ENCODE peak calls at places on chromosomes 5 and 9, in eight cellular contexts. P is naive thymus-derived CD8-positive, alpha-beta T cell; V is RPMI7951; U is A549; F is ELF-1; X is left ventricle myocardium inferior; J is activated CD4-positive, alpha-beta T cell treated with anti-CD3 and anti-CD28 coated beads for 24 hours; I is IMR-90. H is an unnamed sample.

GRCh38 chr9:133970581-133970900 is 21.6 kb downstream of the VAV2 start:
- DNase-seq in P (no peak), V (no peak), U (no peak), F (no peak), X (no peak), J (no peak), I (no peak), H (no peak)

GRCh38 chr5:181207960-181208253 is 2.9 kb upstream of the TRIM7 start:
- DNase-seq in P (no peak), V (no peak), U (no peak), F (no peak), X (no peak), J (no peak), I (no peak), H (no peak)

GRCh38 chr9:104232781-104233341 is 138.8 kb downstream of the SMC2 start:
- DNase-seq in P (no peak), V (peak), U (no peak), F (no peak), X (no peak), J (no peak), I (no peak), H (no peak)

GRCh38 chr5:148443998-148444397 is 60.2 kb downstream of the FBXO38 start:
- DNase-seq in P (peak), V (peak), U (peak), F (peak), X (no peak), J (peak), I (peak), H (no peak)

GRCh38 chr5:61018102-61018501 is 73.1 kb downstream of the NDUFAF2 start:
- DNase-seq in P (no peak), V (no peak), U (no peak), F (no peak), X (no peak), J (no peak), I (no peak), H (no peak)

GRCh38 chr9:35603506-35603985 is 1.5 kb upstream of the TESK1 start:
- DNase-seq in P (no peak), V (peak), U (no peak), F (no peak), X (peak), J (no peak), I (peak), H (peak)

GRCh38 chr9:118701985-118702384 is 667.2 kb downstream of the BRINP1 start:
- DNase-seq in P (no peak), V (no peak), U (no peak), F (no peak), X (no peak), J (no peak), I (no peak), H (no peak)

GRCh38 chr9:89696780-89697179 is 92.0 kb downstream of the GADD45G start:
- DNase-seq in P (no peak), V (no peak), U (no peak), F (no peak), X (no peak), J (no peak), I (no peak), H (no peak)

GRCh38 chr5:98781520-98781919 is 8.1 kb downstream of the RGMB start:
- DNase-seq in P (no peak), V (no peak), U (no peak), F (no peak), X (no peak), J (no peak), I (no peak), H (no peak)

GRCh38 chr5:76691470-76692273 is 24.3 kb upstream of the F2R start:
- DNase-seq in P (no peak), V (peak), U (no peak), F (peak), X (no peak), J (no peak), I (peak), H (no peak)

GRCh38 chr9:136858844-136859757 is 7.0 kb downstream of the MAMDC4 start:
- DNase-seq in P (no peak), V (peak), U (no peak), F (no peak), X (peak), J (no peak), I (peak), H (no peak)

GRCh38 chr5:74947961-74948613 is 81.9 kb upstream of the FAM169A start:
- DNase-seq in P (no peak), V (no peak), U (no peak), F (peak), X (no peak), J (no peak), I (peak), H (no peak)

GRCh38 chr9:116816484-116816883 is 129.4 kb downstream of the TRIM32 start:
- DNase-seq in P (no peak), V (no peak), U (no peak), F (no peak), X (no peak), J (no peak), I (no peak), H (no peak)

GRCh38 chr9:108645520-108645919 is 210.3 kb downstream of the ACTL7B start:
- DNase-seq in P (no peak), V (peak), U (no peak), F (no peak), X (no peak), J (no peak), I (no peak), H (no peak)

GRCh38 chr5:177982072-177982727 is 13.8 kb downstream of the PROP1 start:
- DNase-seq in P (peak), V (no peak), U (peak), F (peak), X (no peak), J (no peak), I (no peak), H (no peak)

GRCh38 chr9:133590231-133590855 is 18.8 kb downstream of the FAM163B start:
- DNase-seq in P (no peak), V (no peak), U (no peak), F (no peak), X (no peak), J (no peak), I (no peak), H (no peak)

GRCh38 chr9:69622664-69623063 is 49.5 kb downstream of the APBA1 start:
- DNase-seq in P (no peak), V (no peak), U (no peak), F (no peak), X (no peak), J (no peak), I (peak), H (no peak)

GRCh38 chr5:94309166-94309565 is 309.2 kb downstream of the KIAA0825 start:
- DNase-seq in P (no peak), V (no peak), U (no peak), F (no peak), X (no peak), J (no peak), I (peak), H (no peak)

GRCh38 chr5:122390107-122390506 is 78.1 kb downstream of the SNCAIP start:
- DNase-seq in P (no peak), V (no peak), U (no peak), F (peak), X (no peak), J (no peak), I (no peak), H (no peak)

GRCh38 chr9:17509698-17510097 is 69.2 kb upstream of the SH3GL2 start:
- DNase-seq in P (no peak), V (no peak), U (no peak), F (no peak), X (no peak), J (no peak), I (peak), H (no peak)

GRCh38 chr9:98118640-98119601 is at the start of gene TRIM14:
- DNase-seq in P (peak), V (peak), U (peak), F (peak), X (peak), J (peak), I (peak), H (peak)

GRCh38 chr9:114273461-114273881 is 49.4 kb upstream of the ORM1 start:
- DNase-seq in P (no peak), V (no peak), U (no peak), F (no peak), X (peak), J (no peak), I (no peak), H (no peak)

GRCh38 chr9:107810493-107810931 is 320.9 kb upstream of the KLF4 start:
- DNase-seq in P (no peak), V (peak), U (no peak), F (no peak), X (no peak), J (no peak), I (peak), H (no peak)

GRCh38 chr9:87883990-87884389 is 1.3 kb downstream of the SPATA31E1 start:
- DNase-seq in P (no peak), V (no peak), U (peak), F (no peak), X (no peak), J (no peak), I (no peak), H (no peak)

GRCh38 chr9:114372971-114373591 is 14.7 kb downstream of the AKNA start:
- DNase-seq in P (peak), V (no peak), U (no peak), F (no peak), X (peak), J (peak), I (no peak), H (peak)

GRCh38 chr9:37209431-37210386 is 89.3 kb downstream of the ZCCHC7 start:
- DNase-seq in P (no peak), V (no peak), U (no peak), F (peak), X (no peak), J (no peak), I (no peak), H (no peak)

H was measured in tibial artery.